ENCODE peak calls at places on chromosome 3, in nine cellular contexts. One of them, this sample, is unnamed.

GRCh38 chr3:150472421-150472820 is 64.3 kb downstream of the TSC22D2 start:
- DNase-seq in fibroblast of pulmonary artery: no peak
- DNase-seq in AG10803: no peak
- DNase-seq in kidney epithelial cell: no peak
- DNase-seq in IMR-90: no peak
- DNase-seq in right atrium auricular region: no peak
- DNase-seq in hepatocyte: no peak
- DNase-seq in fibroblast of mammary gland: no peak
- DNase-seq in AG09309: no peak
- DNase-seq in this sample: no peak

GRCh38 chr3:99534951-99535704 is 103.3 kb upstream of the COL8A1 start:
- DNase-seq in kidney epithelial cell: peak; percentile 9
- DNase-seq in fibroblast of pulmonary artery: peak; percentile 70
- DNase-seq in fibroblast of mammary gland: peak; percentile 83
- DNase-seq in AG10803: peak; percentile 74
- DNase-seq in right atrium auricular region: no peak
- DNase-seq in AG09309: no peak
- DNase-seq in IMR-90: peak; percentile 93
- DNase-seq in hepatocyte: peak; percentile 21
- DNase-seq in this sample: peak; percentile 15

GRCh38 chr3:14806641-14807263 is 12.0 kb upstream of the FGD5 start:
- DNase-seq in IMR-90: peak; percentile 4
- DNase-seq in fibroblast of pulmonary artery: peak; percentile 33
- DNase-seq in hepatocyte: no peak
- DNase-seq in right atrium auricular region: no peak
- DNase-seq in kidney epithelial cell: no peak
- DNase-seq in AG10803: no peak
- DNase-seq in fibroblast of mammary gland: peak; percentile 37
- DNase-seq in AG09309: no peak
- DNase-seq in this sample: no peak

GRCh38 chr3:175342196-175342595 is 483.1 kb downstream of the NAALADL2 start:
- DNase-seq in right atrium auricular region: no peak
- DNase-seq in hepatocyte: no peak
- DNase-seq in fibroblast of mammary gland: no peak
- DNase-seq in IMR-90: peak; percentile 15
- DNase-seq in kidney epithelial cell: no peak
- DNase-seq in fibroblast of pulmonary artery: no peak
- DNase-seq in AG09309: no peak
- DNase-seq in AG10803: no peak
- DNase-seq in this sample: no peak

GRCh38 chr3:149751551-149751950 is 738 bp downstream of the COMMD2 start:
- DNase-seq in hepatocyte: no peak
- DNase-seq in right atrium auricular region: no peak
- DNase-seq in AG09309: no peak
- DNase-seq in fibroblast of pulmonary artery: no peak
- DNase-seq in fibroblast of mammary gland: no peak
- DNase-seq in IMR-90: no peak
- DNase-seq in AG10803: no peak
- DNase-seq in kidney epithelial cell: no peak
- DNase-seq in this sample: no peak

GRCh38 chr3:162702768-162703385 is 1206.3 kb downstream of the OTOL1 start:
- DNase-seq in fibroblast of pulmonary artery: no peak
- DNase-seq in right atrium auricular region: no peak
- DNase-seq in hepatocyte: no peak
- DNase-seq in AG10803: no peak
- DNase-seq in fibroblast of mammary gland: no peak
- DNase-seq in IMR-90: no peak
- DNase-seq in kidney epithelial cell: no peak
- DNase-seq in AG09309: no peak
- DNase-seq in this sample: no peak

GRCh38 chr3:151011427-151011826 is 38.9 kb upstream of the CLRN1 start:
- DNase-seq in right atrium auricular region: no peak
- DNase-seq in kidney epithelial cell: peak; percentile 34
- DNase-seq in AG10803: peak; percentile 51
- DNase-seq in AG09309: peak; percentile 3
- DNase-seq in IMR-90: peak; percentile 21
- DNase-seq in fibroblast of pulmonary artery: peak; percentile 32
- DNase-seq in hepatocyte: no peak
- DNase-seq in fibroblast of mammary gland: peak; percentile 80
- DNase-seq in this sample: peak; percentile 17

GRCh38 chr3:135134717-135135116 is 339.7 kb downstream of the EPHB1 start:
- DNase-seq in AG10803: no peak
- DNase-seq in kidney epithelial cell: no peak
- DNase-seq in hepatocyte: no peak
- DNase-seq in IMR-90: no peak
- DNase-seq in fibroblast of mammary gland: no peak
- DNase-seq in fibroblast of pulmonary artery: no peak
- DNase-seq in AG09309: no peak
- DNase-seq in right atrium auricular region: no peak
- DNase-seq in this sample: no peak

GRCh38 chr3:150308481-150308918 is 99.6 kb upstream of the TSC22D2 start:
- DNase-seq in AG09309: no peak
- DNase-seq in fibroblast of pulmonary artery: no peak
- DNase-seq in fibroblast of mammary gland: no peak
- DNase-seq in AG10803: no peak
- DNase-seq in IMR-90: no peak
- DNase-seq in kidney epithelial cell: no peak
- DNase-seq in right atrium auricular region: no peak
- DNase-seq in hepatocyte: peak; percentile 49
- DNase-seq in this sample: no peak

GRCh38 chr3:53478166-53478830 is 16.1 kb upstream of the CACNA1D start:
- DNase-seq in AG10803: no peak
- DNase-seq in hepatocyte: peak; percentile 50
- DNase-seq in right atrium auricular region: no peak
- DNase-seq in IMR-90: no peak
- DNase-seq in fibroblast of mammary gland: no peak
- DNase-seq in fibroblast of pulmonary artery: no peak
- DNase-seq in kidney epithelial cell: peak; percentile 63
- DNase-seq in AG09309: no peak
- DNase-seq in this sample: no peak

GRCh38 chr3:198076722-198077308 is 116.8 kb downstream of the LMLN start:
- DNase-seq in AG09309: no peak
- DNase-seq in right atrium auricular region: no peak
- DNase-seq in kidney epithelial cell: no peak
- DNase-seq in fibroblast of pulmonary artery: no peak
- DNase-seq in hepatocyte: no peak
- DNase-seq in fibroblast of mammary gland: no peak
- DNase-seq in IMR-90: no peak
- DNase-seq in AG10803: no peak
- DNase-seq in this sample: no peak

GRCh38 chr3:198080521-198081384 is 120.7 kb downstream of the LMLN start:
- DNase-seq in right atrium auricular region: no peak
- DNase-seq in hepatocyte: peak; percentile 91
- DNase-seq in kidney epithelial cell: no peak
- DNase-seq in fibroblast of mammary gland: peak; percentile 51
- DNase-seq in fibroblast of pulmonary artery: peak; percentile 68
- DNase-seq in IMR-90: peak; percentile 56
- DNase-seq in AG10803: peak; percentile 58
- DNase-seq in AG09309: no peak
- DNase-seq in this sample: peak; percentile 76

GRCh38 chr3:198081421-198081844 is 121.4 kb downstream of the LMLN start:
- DNase-seq in hepatocyte: no peak
- DNase-seq in AG09309: no peak
- DNase-seq in AG10803: no peak
- DNase-seq in kidney epithelial cell: no peak
- DNase-seq in right atrium auricular region: no peak
- DNase-seq in fibroblast of pulmonary artery: no peak
- DNase-seq in IMR-90: no peak
- DNase-seq in fibroblast of mammary gland: no peak
- DNase-seq in this sample: no peak

GRCh38 chr3:198079771-198080520 is 119.9 kb downstream of the LMLN start:
- DNase-seq in IMR-90: peak; percentile 5
- DNase-seq in fibroblast of mammary gland: peak; percentile 7
- DNase-seq in AG10803: no peak
- DNase-seq in hepatocyte: peak; percentile 31
- DNase-seq in fibroblast of pulmonary artery: peak; percentile 10
- DNase-seq in AG09309: no peak
- DNase-seq in right atrium auricular region: no peak
- DNase-seq in kidney epithelial cell: no peak
- DNase-seq in this sample: no peak
- H3K4me3 ChIP-seq in IMR-90: peak overlapping the region; percentile 40
- H3K4me3 ChIP-seq in fibroblast of mammary gland: peak overlapping the region; percentile 12
- H3K4me3 ChIP-seq in AG10803: peak overlapping the region; percentile 34
- H3K4me3 ChIP-seq in hepatocyte: peak overlapping the region; percentile 58
- H3K4me3 ChIP-seq in fibroblast of pulmonary artery: peak overlapping the region; percentile 39
- H3K4me3 ChIP-seq in AG09309: peak overlapping the region; percentile 33
- H3K4me3 ChIP-seq in right atrium auricular region: peak overlapping the region; percentile 22
- H3K4me3 ChIP-seq in kidney epithelial cell: peak overlapping the region; percentile 38
- H3K4me3 ChIP-seq in this sample: peak overlapping the region; percentile 25

DNA sequence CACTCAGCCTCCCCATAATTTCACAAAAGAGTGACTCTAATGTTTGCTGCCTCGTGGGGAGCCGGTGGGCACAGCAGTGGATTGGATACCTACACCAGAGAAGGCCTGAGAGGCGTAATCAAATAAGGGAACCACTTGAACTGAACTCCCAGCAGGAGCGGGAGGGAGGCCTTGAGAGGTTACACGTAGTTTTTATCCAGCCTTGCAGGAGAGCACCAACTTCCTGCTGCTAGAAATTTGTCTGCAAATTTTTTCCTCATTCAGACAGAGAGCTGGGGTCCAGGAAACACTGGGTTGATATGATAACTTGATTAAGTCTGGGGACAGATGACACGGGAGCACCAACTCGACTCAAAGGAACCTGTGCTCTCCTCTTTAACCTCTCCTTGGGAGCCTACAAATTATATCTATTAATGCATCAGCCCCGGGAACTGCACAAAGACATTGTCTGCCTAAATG is 69.8 kb downstream of the HES1 start:
- DNase-seq in AG09309: no peak
- DNase-seq in AG10803: no peak
- DNase-seq in right atrium auricular region: no peak
- DNase-seq in kidney epithelial cell: no peak
- DNase-seq in IMR-90: no peak
- DNase-seq in hepatocyte: no peak
- DNase-seq in fibroblast of mammary gland: no peak
- DNase-seq in fibroblast of pulmonary artery: no peak
- DNase-seq in this sample: no peak
- H3K4me3 ChIP-seq in AG09309: no peak overlapping the region
- H3K4me3 ChIP-seq in AG10803: no peak overlapping the region
- H3K4me3 ChIP-seq in right atrium auricular region: no peak overlapping the region
- H3K4me3 ChIP-seq in kidney epithelial cell: no peak overlapping the region
- H3K4me3 ChIP-seq in IMR-90: no peak overlapping the region
- H3K4me3 ChIP-seq in hepatocyte: no peak overlapping the region
- H3K4me3 ChIP-seq in fibroblast of mammary gland: no peak overlapping the region
- H3K4me3 ChIP-seq in fibroblast of pulmonary artery: no peak overlapping the region
- H3K4me3 ChIP-seq in this sample: no peak overlapping the region

DNA sequence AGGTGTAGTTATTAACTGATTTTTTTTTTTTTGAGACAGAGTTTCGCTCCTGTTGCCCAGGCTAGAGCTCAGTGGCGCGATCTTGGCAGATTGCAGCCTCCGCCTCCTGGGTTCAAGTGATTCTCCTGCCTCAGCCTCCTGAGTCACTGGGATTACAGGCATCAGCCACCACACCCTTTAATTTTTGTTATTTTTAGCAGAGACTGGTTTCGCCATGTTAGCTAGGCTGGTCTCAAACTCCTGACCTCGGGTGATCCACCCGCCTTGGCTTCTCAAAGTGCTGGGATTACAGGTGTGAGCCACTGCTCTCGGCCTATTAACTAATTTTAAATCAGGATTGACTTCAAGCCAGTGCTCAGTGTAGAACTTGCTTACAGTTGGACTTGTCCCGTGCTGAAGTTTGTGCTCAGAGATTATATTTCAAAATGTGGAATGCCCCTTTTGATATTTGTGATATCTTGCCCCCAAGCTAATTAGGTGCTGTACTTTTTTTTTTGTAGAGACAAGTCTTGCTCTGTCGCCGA is 6.0 kb downstream of the SKIL start:
- DNase-seq in hepatocyte: no peak
- DNase-seq in IMR-90: no peak
- DNase-seq in fibroblast of pulmonary artery: no peak
- DNase-seq in AG10803: no peak
- DNase-seq in AG09309: no peak
- DNase-seq in right atrium auricular region: no peak
- DNase-seq in kidney epithelial cell: no peak
- DNase-seq in fibroblast of mammary gland: no peak
- DNase-seq in this sample: no peak
- H3K4me3 ChIP-seq in hepatocyte: no peak overlapping the region
- H3K4me3 ChIP-seq in IMR-90: no peak overlapping the region
- H3K4me3 ChIP-seq in fibroblast of pulmonary artery: no peak overlapping the region
- H3K4me3 ChIP-seq in AG10803: no peak overlapping the region
- H3K4me3 ChIP-seq in AG09309: no peak overlapping the region
- H3K4me3 ChIP-seq in right atrium auricular region: no peak overlapping the region
- H3K4me3 ChIP-seq in kidney epithelial cell: no peak overlapping the region
- H3K4me3 ChIP-seq in fibroblast of mammary gland: no peak overlapping the region
- H3K4me3 ChIP-seq in this sample: no peak overlapping the region

GRCh38 chr3:55488398-55489055 is 1.4 kb upstream of the WNT5A start:
- DNase-seq in IMR-90: peak; percentile 89
- DNase-seq in hepatocyte: peak; percentile 91
- DNase-seq in fibroblast of mammary gland: peak; percentile 78
- DNase-seq in fibroblast of pulmonary artery: peak; percentile 82
- DNase-seq in AG09309: peak; percentile 80
- DNase-seq in right atrium auricular region: no peak
- DNase-seq in kidney epithelial cell: no peak
- DNase-seq in AG10803: peak; percentile 91
- DNase-seq in this sample: peak; percentile 54

GRCh38 chr3:55492976-55493375 is 5.9 kb upstream of the WNT5A start:
- DNase-seq in fibroblast of mammary gland: no peak
- DNase-seq in IMR-90: no peak
- DNase-seq in fibroblast of pulmonary artery: no peak
- DNase-seq in AG10803: no peak
- DNase-seq in kidney epithelial cell: no peak
- DNase-seq in AG09309: no peak
- DNase-seq in hepatocyte: no peak
- DNase-seq in right atrium auricular region: no peak
- DNase-seq in this sample: no peak

GRCh38 chr3:55491296-55491816 is 4.2 kb upstream of the WNT5A start:
- DNase-seq in fibroblast of mammary gland: peak; percentile 93
- DNase-seq in fibroblast of pulmonary artery: peak; percentile 78
- DNase-seq in hepatocyte: peak; percentile 40
- DNase-seq in IMR-90: peak; percentile 92
- DNase-seq in right atrium auricular region: no peak
- DNase-seq in AG09309: peak; percentile 97
- DNase-seq in AG10803: peak; percentile 94
- DNase-seq in kidney epithelial cell: no peak
- DNase-seq in this sample: peak; percentile 73

GRCh38 chr3:55489804-55490132 is 2.7 kb upstream of the WNT5A start:
- DNase-seq in fibroblast of pulmonary artery: no peak
- DNase-seq in right atrium auricular region: no peak
- DNase-seq in AG10803: no peak
- DNase-seq in kidney epithelial cell: no peak
- DNase-seq in AG09309: no peak
- DNase-seq in fibroblast of mammary gland: no peak
- DNase-seq in IMR-90: no peak
- DNase-seq in hepatocyte: peak; percentile 68
- DNase-seq in this sample: no peak

DNA sequence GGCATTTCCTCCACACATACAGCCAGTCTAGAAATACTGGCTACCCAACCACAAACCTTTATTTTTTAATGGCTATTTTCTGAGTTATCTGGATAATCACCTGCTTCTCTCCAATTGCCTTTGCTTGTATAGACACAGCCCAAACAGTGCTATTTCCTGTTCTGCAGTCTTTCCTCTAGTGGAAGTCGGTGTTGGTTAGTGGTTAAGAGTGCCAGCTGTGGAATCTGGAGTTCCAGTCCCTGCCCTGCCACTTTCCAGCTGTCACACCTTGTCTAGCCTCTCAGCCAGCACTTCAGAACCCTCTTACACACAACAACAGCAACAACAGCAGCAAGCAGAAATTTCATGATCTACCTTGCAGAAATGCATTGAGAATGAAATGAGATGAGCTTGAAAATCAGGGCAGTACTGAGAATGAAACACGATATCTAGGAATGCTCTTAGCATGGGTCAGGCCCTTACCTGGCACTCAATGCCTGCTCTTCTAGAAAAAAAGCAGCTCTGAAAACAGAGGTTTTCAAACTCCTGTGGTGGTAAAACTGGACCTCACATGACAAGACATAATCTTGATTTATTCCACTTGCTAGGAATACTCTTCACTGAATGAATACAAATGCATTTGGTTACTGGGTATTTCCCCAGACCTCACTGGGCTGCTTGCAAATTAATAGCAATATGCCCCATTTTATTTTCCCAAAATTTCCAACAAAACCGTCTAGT is 3.2 kb upstream of the WNT5A start:
- DNase-seq in AG10803: no peak
- DNase-seq in IMR-90: no peak
- DNase-seq in fibroblast of mammary gland: no peak
- DNase-seq in right atrium auricular region: no peak
- DNase-seq in hepatocyte: no peak
- DNase-seq in kidney epithelial cell: no peak
- DNase-seq in AG09309: no peak
- DNase-seq in fibroblast of pulmonary artery: no peak
- DNase-seq in this sample: no peak
- H3K4me3 ChIP-seq in AG10803: no peak overlapping the region
- H3K4me3 ChIP-seq in IMR-90: no peak overlapping the region
- H3K4me3 ChIP-seq in fibroblast of mammary gland: no peak overlapping the region
- H3K4me3 ChIP-seq in right atrium auricular region: no peak overlapping the region
- H3K4me3 ChIP-seq in hepatocyte: no peak overlapping the region
- H3K4me3 ChIP-seq in kidney epithelial cell: no peak overlapping the region
- H3K4me3 ChIP-seq in AG09309: no peak overlapping the region
- H3K4me3 ChIP-seq in fibroblast of pulmonary artery: no peak overlapping the region
- H3K4me3 ChIP-seq in this sample: no peak overlapping the region

This sample was measured in MG63.